ENCODE peak calls at places on chromosomes 16 and 17, in four cellular contexts. Q is mammary epithelial cell, O is GM23248, K is PC-3. D is an unnamed sample.

GRCh38 chr16:12951392-12951791 is 50.0 kb downstream of the SHISA9 start:
- DNase-seq in Q (no peak), O (no peak), K (no peak), D (no peak)

GRCh38 chr16:85003076-85003475 is 8.3 kb downstream of the ZDHHC7 start:
- DNase-seq in Q (no peak), O (no peak), K (no peak), D (no peak)

GRCh38 chr16:64730261-64730660 is 391.6 kb downstream of the CDH11 start:
- DNase-seq in Q (no peak), O (no peak), K (peak), D (peak)

GRCh38 chr17:68622423-68622822 is 21.3 kb upstream of the FAM20A start:
- DNase-seq in Q (no peak), O (no peak), K (no peak), D (no peak)

GRCh38 chr16:8623634-8624033 is 2.1 kb downstream of the METTL22 start:
- DNase-seq in Q (peak), O (peak), K (peak), D (peak)

GRCh38 chr16:50679266-50679665 is 1.8 kb downstream of the SNX20 start:
- DNase-seq in Q (no peak), O (no peak), K (no peak), D (no peak)

GRCh38 chr16:12703935-12704334 is 99.8 kb downstream of the CPPED1 start:
- DNase-seq in Q (no peak), O (peak), K (peak), D (no peak)

GRCh38 chr17:7782237-7782636 is 51.8 kb upstream of the KDM6B start:
- DNase-seq in Q (peak), O (peak), K (peak), D (peak)

GRCh38 chr17:7483238-7484066 is 714 bp upstream of the POLR2A start:
- DNase-seq in Q (peak), O (peak), K (peak), D (peak)

GRCh38 chr17:5508855-5509254 is 22.5 kb downstream of the MIS12 start:
- DNase-seq in Q (peak), O (peak), K (no peak), D (no peak)

GRCh38 chr16:1532771-1533170 is 695 bp upstream of the TMEM204 start:
- DNase-seq in Q (no peak), O (peak), K (no peak), D (no peak)

GRCh38 chr17:64441772-64442549 is 7.0 kb upstream of the MILR1 start:
- DNase-seq in Q (no peak), O (peak), K (no peak), D (peak)

GRCh38 chr16:3058173-3059030 is 7.0 kb upstream of the IL32 start:
- DNase-seq in Q (no peak), O (peak), K (peak), D (peak)

GRCh38 chr16:2531371-2531695 is at the start of gene CEMP1:
- DNase-seq in Q (no peak), O (no peak), K (no peak), D (no peak)

GRCh38 chr16:87457724-87458423 is 35.0 kb downstream of the ZCCHC14 start:
- DNase-seq in Q (peak), O (peak), K (peak), D (peak)

GRCh38 chr17:49914096-49914490 is 54.9 kb upstream of the DLX4 start:
- DNase-seq in Q (no peak), O (no peak), K (no peak), D (no peak)

GRCh38 chr16:14486520-14487303 is 143.3 kb downstream of the PARN start:
- DNase-seq in Q (peak), O (peak), K (peak), D (peak)

GRCh38 chr16:12387311-12387710 is 410.8 kb downstream of the SNX29 start:
- DNase-seq in Q (no peak), O (no peak), K (no peak), D (no peak)

GRCh38 chr17:37458805-37459204 is 30.9 kb upstream of the DUSP14 start:
- DNase-seq in Q (peak), O (peak), K (peak), D (peak)

GRCh38 chr16:67199808-67200198 is 872 bp downstream of the ELMO3 start:
- DNase-seq in Q (no peak), O (no peak), K (no peak), D (no peak)

GRCh38 chr16:49019826-49020401 is 261.7 kb downstream of the CBLN1 start:
- DNase-seq in Q (no peak), O (no peak), K (peak), D (peak)

GRCh38 chr17:17398928-17399926 is 77.6 kb upstream of the MED9 start:
- DNase-seq in Q (no peak), O (peak), K (no peak), D (no peak)

GRCh38 chr16:2473999-2474876 is 689 bp upstream of the TBC1D24 start:
- DNase-seq in Q (peak), O (peak), K (peak), D (no peak)

GRCh38 chr16:9932000-9932399 is 250.2 kb downstream of the GRIN2A start:
- DNase-seq in Q (no peak), O (no peak), K (no peak), D (no peak)

GRCh38 chr17:42133461-42134041 is 10.9 kb downstream of the HSPB9 start:
- DNase-seq in Q (peak), O (peak), K (no peak), D (no peak)

GRCh38 chr17:31907342-31907975 is 6.0 kb upstream of the UTP6 start:
- DNase-seq in Q (peak), O (peak), K (peak), D (peak)
- H3K9ac ChIP-seq in Q (no peak), O (no peak), K (no peak), D (no peak)

GRCh38 chr16:25627641-25628040 is 64.1 kb upstream of the HS3ST4 start:
- DNase-seq in Q (no peak), O (no peak), K (no peak), D (no peak)
- H3K9ac ChIP-seq in Q (no peak), O (no peak), K (no peak), D (no peak)

GRCh38 chr17:81346908-81347349 is 48.3 kb upstream of the BAHCC1 start:
- DNase-seq in Q (no peak), O (no peak), K (no peak), D (no peak)

GRCh38 chr17:81348097-81349055 is 46.9 kb upstream of the BAHCC1 start:
- DNase-seq in Q (no peak), O (no peak), K (no peak), D (no peak)

GRCh38 chr17:81346090-81346907 is 49.0 kb upstream of the BAHCC1 start:
- DNase-seq in Q (peak), O (peak), K (peak), D (peak)

GRCh38 chr17:81345211-81346089 is 49.8 kb upstream of the BAHCC1 start:
- DNase-seq in Q (peak), O (peak), K (peak), D (peak)

GRCh38 chr17:81347437-81347836 is 47.8 kb upstream of the BAHCC1 start:
- DNase-seq in Q (no peak), O (no peak), K (no peak), D (no peak)
- H3K9ac ChIP-seq in Q (no peak), O (no peak), K (no peak), D (no peak)

GRCh38 chr17:29615048-29615385 is 7.7 kb downstream of the CORO6 start:
- DNase-seq in Q (no peak), O (peak), K (no peak), D (peak)
- H3K9ac ChIP-seq in Q (no peak), O (peak), K (no peak), D (no peak)

GRCh38 chr17:57294629-57295501 is 38.5 kb downstream of the MSI2 start:
- DNase-seq in Q (peak), O (no peak), K (peak), D (peak)

GRCh38 chr17:57296231-57296630 is 39.9 kb downstream of the MSI2 start:
- DNase-seq in Q (no peak), O (no peak), K (peak), D (no peak)

GRCh38 chr17:57293077-57293476 is 36.8 kb downstream of the MSI2 start:
- DNase-seq in Q (peak), O (no peak), K (no peak), D (peak)

GRCh38 chr17:57294075-57294474 is 37.8 kb downstream of the MSI2 start:
- DNase-seq in Q (no peak), O (no peak), K (no peak), D (no peak)

DNA sequence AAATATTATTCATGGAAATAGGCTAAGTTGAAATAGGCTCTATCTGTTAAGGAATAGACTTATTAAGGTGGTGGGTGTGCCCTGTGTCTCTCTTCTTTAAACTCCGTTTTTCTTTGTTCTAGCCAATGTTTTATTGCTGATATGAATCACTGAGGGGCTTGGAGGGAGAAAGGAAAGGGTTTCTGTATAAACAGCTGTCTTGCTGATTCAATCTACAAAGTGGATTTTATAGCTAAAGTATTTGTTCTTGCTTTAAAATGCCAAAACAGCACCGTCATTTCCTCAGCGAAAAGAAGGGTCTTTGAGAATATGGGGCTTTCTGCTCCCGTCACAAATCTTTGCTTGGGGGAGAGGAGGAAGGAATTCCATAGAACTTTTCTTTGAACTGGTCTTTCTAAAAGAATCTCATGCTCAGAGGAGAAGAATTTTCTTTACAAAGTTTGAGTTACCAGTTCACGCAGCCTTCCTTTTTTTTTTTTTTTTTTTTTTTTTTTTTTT is 39.3 kb downstream of the MSI2 start:
- DNase-seq in Q (no peak), O (no peak), K (peak), D (peak)
- H3K9ac ChIP-seq in Q (no peak), O (no peak), K (peak), D (no peak)

DNA sequence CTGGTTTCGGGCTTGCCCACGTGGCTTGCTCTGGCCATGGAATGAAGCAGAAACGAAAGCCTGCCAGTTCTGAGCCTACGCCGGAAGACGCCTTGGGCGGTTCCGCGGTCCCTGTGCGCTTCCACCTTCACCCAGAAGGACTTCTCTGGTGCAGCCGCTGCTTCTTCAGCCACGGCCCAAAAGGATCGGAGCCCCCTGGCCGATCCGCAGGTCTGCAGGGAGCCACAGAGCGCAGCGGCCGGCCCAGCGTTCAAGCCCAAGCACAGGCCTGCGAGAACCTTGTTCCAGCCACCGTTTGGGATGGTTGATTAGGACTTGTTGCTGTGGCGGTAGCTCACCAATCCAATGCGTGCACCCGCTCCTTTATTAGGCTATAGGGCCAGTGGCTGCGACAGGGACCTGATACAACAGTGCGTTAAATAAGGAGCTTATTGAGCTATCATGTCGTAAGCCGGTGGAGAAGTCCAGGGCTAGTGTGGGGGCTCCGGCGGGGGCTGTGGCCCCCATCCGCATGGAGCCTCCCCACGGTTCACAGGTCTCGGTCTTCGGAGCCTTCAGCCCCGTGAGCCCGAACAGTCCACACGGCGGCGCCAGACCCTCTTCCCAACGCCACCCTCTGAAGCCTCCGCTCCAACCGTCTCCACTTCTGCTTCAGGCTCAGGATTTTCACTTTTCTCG is 10.2 kb upstream of the MPP2 start:
- DNase-seq in Q (no peak), O (peak), K (no peak), D (peak)
- H3K9ac ChIP-seq in Q (no peak), O (no peak), K (no peak), D (no peak)

D was measured in fibroblast of lung.